ENCODE peak calls at places on chromosomes 12 and 14, in six cellular contexts. P, J, A, H, M and V are unnamed samples.
A peak's percentile ranks its signal among the peaks of the same experiment; 100 is the strongest.

GRCh38 chr12:20514598-20514997 is 146.3 kb downstream of the PDE3A start:
- ATAC-seq in P (no peak), J (no peak), A (no peak), H (no peak), M (no peak), V (no peak)

GRCh38 chr14:93788557-93789365 is 476 bp upstream of the PRIMA1 start:
- ATAC-seq in P (no peak), J (no peak), A (no peak), H (peak; percentile 87), M (peak; percentile 79), V (peak; percentile 90)

GRCh38 chr14:49892301-49892635 is 614 bp upstream of the ARF6 start:
- ATAC-seq in P (peak; percentile 56), J (peak; percentile 86), A (peak; percentile 63), H (peak; percentile 42), M (peak; percentile 68), V (peak; percentile 60)

GRCh38 chr12:118743896-118744700 is 237.2 kb upstream of the SRRM4 start:
- ATAC-seq in P (no peak), J (no peak), A (no peak), H (no peak), M (no peak), V (no peak)

GRCh38 chr14:35240233-35240632 is 51.9 kb upstream of the PSMA6 start:
- ATAC-seq in P (no peak), J (no peak), A (no peak), H (no peak), M (no peak), V (no peak)

GRCh38 chr12:121278450-121279375 is 17.8 kb downstream of the CAMKK2 start:
- ATAC-seq in P (no peak), J (peak; percentile 31), A (no peak), H (no peak), M (peak; percentile 24), V (no peak)

GRCh38 chr14:105281354-105282097 is 19.3 kb downstream of the BRF1 start:
- ATAC-seq in P (peak; percentile 64), J (no peak), A (peak; percentile 55), H (no peak), M (peak; percentile 34), V (peak; percentile 25)

GRCh38 chr12:64801381-64801780 is 23.1 kb upstream of the TBC1D30 start:
- ATAC-seq in P (peak; percentile 72), J (no peak), A (peak; percentile 46), H (peak; percentile 80), M (peak; percentile 74), V (no peak)

GRCh38 chr14:58227096-58227819 is 17.4 kb upstream of the PSMA3 start:
- ATAC-seq in P (no peak), J (no peak), A (no peak), H (no peak), M (no peak), V (no peak)

GRCh38 chr14:67373347-67373746 is 13.2 kb downstream of the EIF2S1 start:
- ATAC-seq in P (peak; percentile 42), J (no peak), A (peak; percentile 91), H (no peak), M (no peak), V (no peak)

GRCh38 chr12:62622177-62622576 is 155.6 kb downstream of the MON2 start:
- ATAC-seq in P (no peak), J (no peak), A (no peak), H (no peak), M (no peak), V (no peak)

GRCh38 chr12:105107497-105108371 is at the start of gene WASHC4:
- ATAC-seq in P (peak; percentile 96), J (peak; percentile 99), A (peak; percentile 94), H (peak; percentile 97), M (peak; percentile 98), V (peak; percentile 99)

GRCh38 chr12:105107176-105107496 is 395 bp upstream of the WASHC4 start:
- ATAC-seq in P (peak; percentile 7), J (peak; percentile 20), A (peak; percentile 1), H (peak; percentile 61), M (peak; percentile 49), V (peak; percentile 54)

GRCh38 chr12:105106621-105107020 is 910 bp upstream of the WASHC4 start:
- ATAC-seq in P (no peak), J (no peak), A (no peak), H (no peak), M (no peak), V (no peak)

GRCh38 chr12:105110851-105111250 is 3.3 kb downstream of the WASHC4 start:
- ATAC-seq in P (no peak), J (no peak), A (no peak), H (no peak), M (no peak), V (no peak)

DNA sequence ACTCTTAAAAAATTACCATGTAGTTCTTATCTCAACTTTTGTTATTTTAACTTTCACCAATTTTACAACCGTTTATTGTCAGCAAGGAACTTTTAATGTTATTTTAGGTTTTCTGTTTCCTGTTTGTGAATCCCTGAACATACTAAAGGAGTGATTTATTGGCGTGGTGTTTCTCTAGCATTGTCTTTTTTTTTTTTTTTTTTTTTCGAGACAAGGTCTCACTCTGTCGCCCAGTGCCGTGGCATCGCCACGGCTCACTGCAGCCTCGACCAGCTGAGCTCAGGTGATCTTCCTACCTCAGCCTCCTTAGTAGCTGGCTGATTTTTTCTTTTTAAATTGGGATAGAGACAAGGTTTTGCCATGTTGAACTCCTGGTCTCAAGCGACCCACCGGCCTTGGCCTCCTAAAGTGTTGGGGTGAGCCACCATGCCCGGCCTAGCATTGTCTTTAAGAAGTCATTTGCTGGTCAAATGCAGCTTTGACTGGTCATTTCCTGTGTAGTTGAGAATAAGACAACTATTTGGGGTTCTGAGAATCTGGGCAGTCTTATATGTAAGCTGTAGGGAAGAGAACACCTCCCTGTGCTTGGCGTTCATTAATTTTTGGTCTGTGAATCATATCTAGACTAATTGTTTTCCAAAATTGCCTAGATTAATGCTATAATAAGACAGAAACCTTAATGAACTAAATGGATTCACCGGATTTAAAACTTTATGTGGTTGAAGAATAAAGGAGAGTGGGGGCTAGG is 2.1 kb downstream of the WASHC4 start:
- ATAC-seq in P (peak; percentile 10), J (no peak), A (peak; percentile 58), H (no peak), M (no peak), V (no peak)
- H3K27ac ChIP-seq in P (peak overlapping the region; percentile 54), J (peak overlapping the region; percentile 28), A (peak overlapping the region; percentile 88), H (no peak overlapping the region), M (no peak overlapping the region), V (peak overlapping the region; percentile 97)

GRCh38 chr12:27332407-27333310 is at the start of gene BMAL2:
- ATAC-seq in P (peak; percentile 73), J (no peak), A (peak; percentile 49), H (peak; percentile 76), M (peak; percentile 85), V (peak; percentile 73)
- TF ChIP-seq POLR2A in P (no peak), J (no peak), A (peak; percentile 87), H (peak; percentile 35), M (no peak), V (no peak)

GRCh38 chr12:110741371-110741770 is 1.3 kb downstream of the PPP1CC start:
- ATAC-seq in P (peak; percentile 16), J (no peak), A (peak; percentile 9), H (no peak), M (no peak), V (no peak)

GRCh38 chr12:110742718-110743570 is at the start of gene PPP1CC:
- ATAC-seq in P (peak; percentile 85), J (peak; percentile 98), A (peak; percentile 84), H (peak; percentile 79), M (peak; percentile 80), V (peak; percentile 95)

GRCh38 chr12:110743571-110744093 is 941 bp upstream of the PPP1CC start:
- ATAC-seq in P (no peak), J (no peak), A (no peak), H (no peak), M (peak; percentile 23), V (peak; percentile 18)

GRCh38 chr12:110744176-110744575 is 1.5 kb upstream of the PPP1CC start:
- ATAC-seq in P (no peak), J (no peak), A (no peak), H (peak; percentile 26), M (peak; percentile 28), V (no peak)

GRCh38 chr12:110741795-110742717 is 635 bp downstream of the PPP1CC start:
- ATAC-seq in P (peak; percentile 61), J (peak; percentile 15), A (peak; percentile 21), H (peak; percentile 26), M (peak; percentile 21), V (peak; percentile 56)
- TF ChIP-seq POLR2AphosphoS5 in P (no peak), J (no peak), A (no peak), H (no peak), M (no peak), V (peak; percentile 3)

DNA sequence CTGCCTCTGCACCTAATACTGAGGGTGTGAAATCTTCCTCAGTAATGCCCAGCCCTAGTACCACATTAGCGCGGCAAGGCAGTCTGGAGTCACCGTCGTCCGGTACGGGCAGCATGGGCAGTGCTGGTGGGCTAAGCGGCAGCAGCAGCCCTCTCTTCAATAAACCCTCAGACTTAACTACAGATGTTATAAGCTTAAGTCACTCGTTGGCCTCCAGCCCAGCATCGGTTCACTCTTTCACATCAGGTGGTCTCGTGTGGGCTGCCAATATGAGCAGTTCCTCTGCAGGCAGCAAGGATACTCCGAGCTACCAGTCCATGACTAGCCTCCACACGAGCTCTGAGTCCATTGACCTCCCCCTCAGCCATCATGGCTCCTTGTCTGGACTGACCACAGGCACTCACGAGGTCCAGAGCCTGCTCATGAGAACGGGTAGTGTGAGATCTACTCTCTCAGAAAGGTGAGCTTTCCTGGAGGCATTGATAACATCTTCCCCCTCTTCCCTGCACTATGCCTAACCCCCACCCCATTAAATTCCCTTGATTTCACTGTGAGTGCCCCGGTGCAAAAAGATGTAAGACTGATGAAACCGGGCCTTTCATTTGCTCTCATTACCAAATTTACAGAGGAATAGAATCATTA is 291.4 kb downstream of the NAV3 start:
- ATAC-seq in P (no peak), J (peak; percentile 57), A (no peak), H (no peak), M (no peak), V (peak; percentile 13)
- H3K27ac ChIP-seq in P (no peak overlapping the region), J (no peak overlapping the region), A (no peak overlapping the region), H (no peak overlapping the region), M (no peak overlapping the region), V (no peak overlapping the region)

DNA sequence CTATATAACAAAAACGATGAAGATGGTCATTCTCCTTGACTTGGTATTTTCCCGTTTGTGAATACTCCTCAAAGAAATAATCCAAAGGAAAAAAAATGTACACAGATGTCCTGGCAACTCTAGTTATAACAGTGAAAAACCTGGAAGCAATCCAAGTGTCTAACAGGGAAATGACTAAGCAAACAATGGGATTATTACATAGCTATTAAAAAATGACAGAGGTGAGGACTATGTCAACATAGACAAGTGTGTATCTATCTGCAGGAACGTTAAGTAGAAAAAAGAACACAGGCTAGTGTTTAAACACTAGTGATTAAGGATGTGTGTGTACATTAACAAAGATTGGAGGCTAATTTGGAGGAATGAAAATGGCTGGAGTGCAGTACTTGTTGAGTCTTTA is 5.9 kb upstream of the APOLD1 start:
- ATAC-seq in P (no peak), J (peak; percentile 36), A (no peak), H (peak; percentile 66), M (no peak), V (peak; percentile 60)
- TF ChIP-seq POLR2A in P (no peak), J (no peak), A (no peak), H (no peak), M (no peak), V (no peak)

GRCh38 chr14:68448379-68448778 is 344.5 kb downstream of the ZFP36L1 start:
- ATAC-seq in P (no peak), J (no peak), A (no peak), H (no peak), M (no peak), V (no peak)
- TF ChIP-seq POLR2AphosphoS5 in P (no peak), J (no peak), A (no peak), H (no peak), M (no peak), V (peak; percentile 75)